ENCODE peak calls at places on chromosomes 11 and 22, in four cellular contexts. J, W, L and Y are unnamed samples.

GRCh38 chr11:94702481-94702880 is 65.7 kb upstream of the AMOTL1 start:
- DNase-seq in J (no peak), W (no peak), L (no peak), Y (no peak)

GRCh38 chr22:45722006-45722405 is 50.4 kb downstream of the ATXN10 start:
- DNase-seq in J (no peak), W (no peak), L (no peak), Y (no peak)

GRCh38 chr11:25065711-25066110 is 568.9 kb downstream of the LUZP2 start:
- DNase-seq in J (peak), W (peak), L (no peak), Y (no peak)

GRCh38 chr22:30416403-30416802 is 9.2 kb upstream of the MTFP1 start:
- DNase-seq in J (no peak), W (peak), L (no peak), Y (no peak)

GRCh38 chr11:6646631-6647281 is 8.9 kb downstream of the DCHS1 start:
- DNase-seq in J (no peak), W (peak), L (no peak), Y (peak)

GRCh38 chr11:46690702-46691101 is 9.7 kb downstream of the ARHGAP1 start:
- DNase-seq in J (no peak), W (no peak), L (no peak), Y (no peak)

GRCh38 chr11:7882860-7883259 is 48.2 kb downstream of the OR10A6 start:
- DNase-seq in J (no peak), W (peak), L (no peak), Y (no peak)

GRCh38 chr22:32444068-32444467 is 20.2 kb downstream of the BPIFC start:
- DNase-seq in J (no peak), W (peak), L (no peak), Y (no peak)

GRCh38 chr22:44738347-44738715 is 14.0 kb upstream of the ARHGAP8 start:
- DNase-seq in J (no peak), W (peak), L (no peak), Y (no peak)

GRCh38 chr11:94728541-94728940 is 39.6 kb upstream of the AMOTL1 start:
- DNase-seq in J (no peak), W (peak), L (no peak), Y (no peak)

GRCh38 chr11:78138694-78139421 is 568 bp downstream of the ALG8 start:
- DNase-seq in J (no peak), W (peak), L (peak), Y (peak)